ENCODE peak calls at places on chromosomes 3 and 15, in seven cellular contexts. P is HepG2, M is A549, L is HCT116, R is H1, V is K562, K is GM12878. Z is an unnamed sample.

GRCh38 chr3:109098245-109098644 is 19.7 kb downstream of the MORC1 start:
- DNase-seq in P (peak; percentile 7), M (peak; percentile 15), L (peak; percentile 50), R (no peak), V (no peak), K (no peak), Z (no peak)

GRCh38 chr15:101049856-101050646 is 130.9 kb downstream of the LRRK1 start:
- DNase-seq in P (no peak), M (no peak), L (no peak), R (peak; percentile 38), V (no peak), K (no peak), Z (no peak)

GRCh38 chr3:66667284-66667683 is 166.5 kb upstream of the LRIG1 start:
- DNase-seq in P (peak; percentile 7), M (no peak), L (no peak), R (no peak), V (no peak), K (no peak), Z (no peak)

GRCh38 chr15:100284701-100285100 is 57.1 kb downstream of the ADAMTS17 start:
- DNase-seq in P (no peak), M (no peak), L (no peak), R (no peak), V (no peak), K (no peak), Z (no peak)

GRCh38 chr15:45719490-45719889 is 84.7 kb downstream of the SQOR start:
- DNase-seq in P (no peak), M (no peak), L (no peak), R (no peak), V (no peak), K (no peak), Z (no peak)

GRCh38 chr3:56806407-56806806 is 4.7 kb upstream of the ARHGEF3 start:
- DNase-seq in P (no peak), M (no peak), L (no peak), R (no peak), V (no peak), K (no peak), Z (no peak)

GRCh38 chr3:173983353-173983752 is 585.8 kb downstream of the NLGN1 start:
- DNase-seq in P (no peak), M (no peak), L (no peak), R (no peak), V (no peak), K (no peak), Z (no peak)

GRCh38 chr3:140386357-140387100 is 291.3 kb upstream of the TRIM42 start:
- DNase-seq in P (peak; percentile 23), M (no peak), L (no peak), R (no peak), V (no peak), K (no peak), Z (no peak)

GRCh38 chr15:70376929-70377691 is 279.4 kb upstream of the TLE3 start:
- DNase-seq in P (no peak), M (no peak), L (no peak), R (peak; percentile 57), V (peak; percentile 18), K (no peak), Z (peak; percentile 7)

GRCh38 chr15:63473999-63474809 is 30.2 kb upstream of the USP3 start:
- DNase-seq in P (peak; percentile 99), M (no peak), L (no peak), R (peak; percentile 62), V (no peak), K (peak; percentile 97), Z (no peak)

GRCh38 chr3:44914936-44915335 is 40.5 kb downstream of the TGM4 start:
- DNase-seq in P (no peak), M (no peak), L (no peak), R (no peak), V (peak; percentile 56), K (no peak), Z (peak; percentile 19)

GRCh38 chr3:121781611-121782010 is 32.1 kb upstream of the GOLGB1 start:
- DNase-seq in P (no peak), M (no peak), L (no peak), R (no peak), V (no peak), K (no peak), Z (no peak)

GRCh38 chr15:89785771-89786135 is 9.6 kb downstream of the MESP2 start:
- DNase-seq in P (no peak), M (no peak), L (no peak), R (no peak), V (no peak), K (no peak), Z (peak; percentile 36)

GRCh38 chr15:89783111-89783860 is 7.2 kb downstream of the MESP2 start:
- DNase-seq in P (no peak), M (no peak), L (no peak), R (no peak), V (peak; percentile 50), K (no peak), Z (no peak)

GRCh38 chr15:89783861-89784685 is 7.9 kb downstream of the MESP2 start:
- DNase-seq in P (no peak), M (no peak), L (no peak), R (no peak), V (no peak), K (no peak), Z (no peak)

GRCh38 chr15:89784686-89784960 is 8.5 kb downstream of the MESP2 start:
- DNase-seq in P (no peak), M (no peak), L (no peak), R (no peak), V (no peak), K (no peak), Z (no peak)

GRCh38 chr15:89785064-89785770 is 9.1 kb downstream of the MESP2 start:
- DNase-seq in P (peak; percentile 85), M (peak; percentile 49), L (no peak), R (no peak), V (no peak), K (no peak), Z (no peak)
- TF ChIP-seq MAX in P (no peak), M (no peak), L (no peak), R (no peak), V (no peak), K (no peak), Z (no peak)

GRCh38 chr3:114760679-114761078 is 386.4 kb downstream of the ZBTB20 start:
- DNase-seq in P (no peak), M (no peak), L (no peak), R (no peak), V (no peak), K (no peak), Z (no peak)
- H3K27ac ChIP-seq in P (no peak overlapping the region), M (no peak overlapping the region), L (peak overlapping the region; percentile 83), R (no peak overlapping the region), V (no peak overlapping the region), K (no peak overlapping the region), Z (no peak overlapping the region)

GRCh38 chr15:82129769-82130168 is 84.0 kb upstream of the MEX3B start:
- DNase-seq in P (no peak), M (no peak), L (no peak), R (no peak), V (no peak), K (no peak), Z (no peak)
- TF ChIP-seq MAX in P (no peak), M (no peak), L (no peak), R (no peak), V (no peak), K (no peak), Z (no peak)

DNA sequence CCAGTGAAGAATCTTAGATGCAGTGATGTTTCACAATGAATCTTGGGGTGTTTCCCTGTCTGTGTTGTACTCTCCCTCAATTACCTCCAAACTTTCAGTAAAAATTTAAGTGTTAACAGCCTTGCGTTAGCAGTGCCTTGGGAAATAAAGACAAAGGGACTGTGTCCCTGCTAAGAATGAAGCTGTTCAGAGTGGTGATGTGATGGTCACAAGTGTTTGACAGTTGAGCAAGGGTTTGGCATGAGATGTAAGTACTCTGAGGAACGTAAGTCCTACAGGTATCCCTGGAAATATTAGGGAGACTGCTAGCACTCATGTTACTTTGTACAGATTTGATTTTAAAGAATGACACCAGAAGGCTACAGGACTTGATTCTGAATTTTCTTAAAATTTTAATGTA is 304.3 kb upstream of the DPH6 start:
- DNase-seq in P (no peak), M (no peak), L (no peak), R (no peak), V (no peak), K (no peak), Z (no peak)
- H3K27ac ChIP-seq in P (no peak overlapping the region), M (no peak overlapping the region), L (no peak overlapping the region), R (no peak overlapping the region), V (no peak overlapping the region), K (no peak overlapping the region), Z (no peak overlapping the region)

DNA sequence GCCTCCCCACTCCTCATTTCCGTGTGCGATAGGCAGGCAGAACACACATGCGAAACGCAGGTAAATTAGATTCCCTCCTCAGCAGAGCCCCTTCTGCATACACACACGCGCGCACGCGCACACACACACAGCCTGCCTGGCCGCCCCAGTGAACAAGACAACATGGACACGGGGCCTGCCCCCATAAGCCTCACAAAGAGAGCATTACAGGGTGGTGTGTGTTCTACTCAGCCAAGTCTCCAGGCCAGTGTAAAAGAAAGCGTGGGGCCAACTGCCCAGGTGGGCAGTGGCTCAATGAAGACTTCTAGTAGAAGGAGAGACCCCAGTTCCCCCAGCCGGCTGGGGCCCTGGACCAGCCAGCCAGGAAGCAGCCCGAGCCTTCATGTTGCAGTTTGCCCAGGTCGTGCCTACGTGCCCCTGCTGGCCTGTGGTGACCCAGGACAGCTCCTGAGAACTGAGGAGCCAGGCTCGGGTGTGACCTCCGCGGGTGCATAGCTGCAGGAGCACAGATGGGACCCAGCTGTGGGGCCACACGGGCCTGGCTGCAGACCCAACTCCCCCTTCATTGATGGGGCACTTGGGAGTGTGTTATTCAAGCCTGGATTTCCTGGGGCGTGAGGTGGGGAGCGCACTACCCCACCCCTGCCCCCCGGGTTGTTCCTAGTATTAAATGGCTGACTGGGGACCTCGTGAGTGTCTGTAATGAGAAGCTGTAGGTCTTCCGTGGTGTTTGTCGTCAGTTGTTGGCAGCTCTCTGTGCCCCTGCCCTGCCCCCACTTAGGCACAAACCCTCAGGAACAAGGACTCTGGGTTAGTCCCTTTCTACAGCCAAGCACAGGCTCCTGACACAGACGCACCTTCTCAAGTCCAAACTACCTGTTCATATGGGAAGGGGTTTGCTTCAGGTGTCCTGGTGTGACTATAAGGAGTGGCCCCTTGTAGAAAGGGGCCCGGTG is 39.3 kb downstream of the IDH2 start:
- DNase-seq in P (no peak), M (no peak), L (no peak), R (no peak), V (no peak), K (no peak), Z (no peak)
- TF ChIP-seq MAX in P (no peak), M (no peak), L (no peak), R (no peak), V (no peak), K (no peak), Z (no peak)

Z was measured in endothelial cell of umbilical vein.